ENCODE peak calls at places on chromosome 20, in ten cellular contexts. One of them, this sample, is unnamed.

GRCh38 chr20:44571367-44571766 is 11.0 kb upstream of the PKIG start:
- DNase-seq in activated CD4-positive, alpha-beta T cell treated with anti-CD3 and anti-CD28 coated beads for 4 hours: no peak
- DNase-seq in activated naive CD4-positive, alpha-beta T cell treated with anti-CD3 and anti-CD28 coated beads for 36 hours: no peak
- DNase-seq in stimulated activated CD4-positive, alpha-beta T cell treated with anti-CD3 and anti-CD28 coated beads, Interleukin-4, amount 100 ng/mL, for 48 hours: no peak
- DNase-seq in AG08396: no peak
- DNase-seq in nephron progenitor cell: no peak
- DNase-seq in NCI-H2171 treated with DMSO at 0.1 percent for 48 hours: no peak
- DNase-seq in kidney epithelial cell: no peak
- DNase-seq in A172: no peak
- DNase-seq in AML-193: no peak
- DNase-seq in this sample: no peak

GRCh38 chr20:62734881-62735280 is 26.2 kb downstream of the NTSR1 start:
- DNase-seq in activated CD4-positive, alpha-beta T cell treated with anti-CD3 and anti-CD28 coated beads for 4 hours: no peak
- DNase-seq in activated naive CD4-positive, alpha-beta T cell treated with anti-CD3 and anti-CD28 coated beads for 36 hours: no peak
- DNase-seq in stimulated activated CD4-positive, alpha-beta T cell treated with anti-CD3 and anti-CD28 coated beads, Interleukin-4, amount 100 ng/mL, for 48 hours: no peak
- DNase-seq in AG08396: no peak
- DNase-seq in nephron progenitor cell: no peak
- DNase-seq in NCI-H2171 treated with DMSO at 0.1 percent for 48 hours: no peak
- DNase-seq in kidney epithelial cell: no peak
- DNase-seq in A172: peak
- DNase-seq in AML-193: no peak
- DNase-seq in this sample: no peak

GRCh38 chr20:61748376-61748775 is 317.3 kb downstream of the TAF4 start:
- DNase-seq in activated CD4-positive, alpha-beta T cell treated with anti-CD3 and anti-CD28 coated beads for 4 hours: no peak
- DNase-seq in activated naive CD4-positive, alpha-beta T cell treated with anti-CD3 and anti-CD28 coated beads for 36 hours: no peak
- DNase-seq in stimulated activated CD4-positive, alpha-beta T cell treated with anti-CD3 and anti-CD28 coated beads, Interleukin-4, amount 100 ng/mL, for 48 hours: no peak
- DNase-seq in AG08396: peak
- DNase-seq in nephron progenitor cell: no peak
- DNase-seq in NCI-H2171 treated with DMSO at 0.1 percent for 48 hours: no peak
- DNase-seq in kidney epithelial cell: no peak
- DNase-seq in A172: no peak
- DNase-seq in AML-193: no peak
- DNase-seq in this sample: no peak

GRCh38 chr20:32183947-32184635 is 23.5 kb downstream of the PLAGL2 start:
- DNase-seq in activated CD4-positive, alpha-beta T cell treated with anti-CD3 and anti-CD28 coated beads for 4 hours: no peak
- DNase-seq in activated naive CD4-positive, alpha-beta T cell treated with anti-CD3 and anti-CD28 coated beads for 36 hours: no peak
- DNase-seq in stimulated activated CD4-positive, alpha-beta T cell treated with anti-CD3 and anti-CD28 coated beads, Interleukin-4, amount 100 ng/mL, for 48 hours: no peak
- DNase-seq in AG08396: no peak
- DNase-seq in nephron progenitor cell: no peak
- DNase-seq in NCI-H2171 treated with DMSO at 0.1 percent for 48 hours: no peak
- DNase-seq in kidney epithelial cell: no peak
- DNase-seq in A172: no peak
- DNase-seq in AML-193: no peak
- DNase-seq in this sample: no peak

GRCh38 chr20:46022411-46023147 is 6.4 kb upstream of the SLC12A5 start:
- DNase-seq in activated CD4-positive, alpha-beta T cell treated with anti-CD3 and anti-CD28 coated beads for 4 hours: peak
- DNase-seq in activated naive CD4-positive, alpha-beta T cell treated with anti-CD3 and anti-CD28 coated beads for 36 hours: peak
- DNase-seq in stimulated activated CD4-positive, alpha-beta T cell treated with anti-CD3 and anti-CD28 coated beads, Interleukin-4, amount 100 ng/mL, for 48 hours: peak
- DNase-seq in AG08396: peak
- DNase-seq in nephron progenitor cell: peak
- DNase-seq in NCI-H2171 treated with DMSO at 0.1 percent for 48 hours: peak
- DNase-seq in kidney epithelial cell: no peak
- DNase-seq in A172: peak
- DNase-seq in AML-193: peak
- DNase-seq in this sample: peak

GRCh38 chr20:14696937-14697336 is 359.5 kb upstream of the FLRT3 start:
- DNase-seq in activated CD4-positive, alpha-beta T cell treated with anti-CD3 and anti-CD28 coated beads for 4 hours: no peak
- DNase-seq in activated naive CD4-positive, alpha-beta T cell treated with anti-CD3 and anti-CD28 coated beads for 36 hours: no peak
- DNase-seq in stimulated activated CD4-positive, alpha-beta T cell treated with anti-CD3 and anti-CD28 coated beads, Interleukin-4, amount 100 ng/mL, for 48 hours: no peak
- DNase-seq in AG08396: no peak
- DNase-seq in nephron progenitor cell: no peak
- DNase-seq in NCI-H2171 treated with DMSO at 0.1 percent for 48 hours: no peak
- DNase-seq in kidney epithelial cell: no peak
- DNase-seq in A172: no peak
- DNase-seq in AML-193: no peak
- DNase-seq in this sample: no peak

GRCh38 chr20:1809611-1810510 is 85.3 kb upstream of the SIRPA start:
- DNase-seq in activated CD4-positive, alpha-beta T cell treated with anti-CD3 and anti-CD28 coated beads for 4 hours: no peak
- DNase-seq in activated naive CD4-positive, alpha-beta T cell treated with anti-CD3 and anti-CD28 coated beads for 36 hours: no peak
- DNase-seq in stimulated activated CD4-positive, alpha-beta T cell treated with anti-CD3 and anti-CD28 coated beads, Interleukin-4, amount 100 ng/mL, for 48 hours: no peak
- DNase-seq in AG08396: peak
- DNase-seq in nephron progenitor cell: no peak
- DNase-seq in NCI-H2171 treated with DMSO at 0.1 percent for 48 hours: no peak
- DNase-seq in kidney epithelial cell: peak
- DNase-seq in A172: peak
- DNase-seq in AML-193: no peak
- DNase-seq in this sample: no peak

GRCh38 chr20:38114353-38114791 is 50.7 kb downstream of the TGM2 start:
- DNase-seq in activated CD4-positive, alpha-beta T cell treated with anti-CD3 and anti-CD28 coated beads for 4 hours: no peak
- DNase-seq in activated naive CD4-positive, alpha-beta T cell treated with anti-CD3 and anti-CD28 coated beads for 36 hours: no peak
- DNase-seq in stimulated activated CD4-positive, alpha-beta T cell treated with anti-CD3 and anti-CD28 coated beads, Interleukin-4, amount 100 ng/mL, for 48 hours: no peak
- DNase-seq in AG08396: no peak
- DNase-seq in nephron progenitor cell: no peak
- DNase-seq in NCI-H2171 treated with DMSO at 0.1 percent for 48 hours: no peak
- DNase-seq in kidney epithelial cell: no peak
- DNase-seq in A172: peak
- DNase-seq in AML-193: no peak
- DNase-seq in this sample: no peak

GRCh38 chr20:20203784-20204183 is 151.5 kb downstream of the CFAP61 start:
- DNase-seq in activated CD4-positive, alpha-beta T cell treated with anti-CD3 and anti-CD28 coated beads for 4 hours: no peak
- DNase-seq in activated naive CD4-positive, alpha-beta T cell treated with anti-CD3 and anti-CD28 coated beads for 36 hours: no peak
- DNase-seq in stimulated activated CD4-positive, alpha-beta T cell treated with anti-CD3 and anti-CD28 coated beads, Interleukin-4, amount 100 ng/mL, for 48 hours: no peak
- DNase-seq in AG08396: no peak
- DNase-seq in nephron progenitor cell: no peak
- DNase-seq in NCI-H2171 treated with DMSO at 0.1 percent for 48 hours: no peak
- DNase-seq in kidney epithelial cell: no peak
- DNase-seq in A172: no peak
- DNase-seq in AML-193: no peak
- DNase-seq in this sample: no peak

GRCh38 chr20:13863244-13863643 is 78.4 kb downstream of the NDUFAF5 start:
- DNase-seq in activated CD4-positive, alpha-beta T cell treated with anti-CD3 and anti-CD28 coated beads for 4 hours: no peak
- DNase-seq in activated naive CD4-positive, alpha-beta T cell treated with anti-CD3 and anti-CD28 coated beads for 36 hours: no peak
- DNase-seq in stimulated activated CD4-positive, alpha-beta T cell treated with anti-CD3 and anti-CD28 coated beads, Interleukin-4, amount 100 ng/mL, for 48 hours: no peak
- DNase-seq in AG08396: no peak
- DNase-seq in nephron progenitor cell: no peak
- DNase-seq in NCI-H2171 treated with DMSO at 0.1 percent for 48 hours: no peak
- DNase-seq in kidney epithelial cell: no peak
- DNase-seq in A172: no peak
- DNase-seq in AML-193: no peak
- DNase-seq in this sample: no peak

GRCh38 chr20:19817017-19817416 is 59.0 kb downstream of the RIN2 start:
- DNase-seq in activated CD4-positive, alpha-beta T cell treated with anti-CD3 and anti-CD28 coated beads for 4 hours: no peak
- DNase-seq in activated naive CD4-positive, alpha-beta T cell treated with anti-CD3 and anti-CD28 coated beads for 36 hours: no peak
- DNase-seq in stimulated activated CD4-positive, alpha-beta T cell treated with anti-CD3 and anti-CD28 coated beads, Interleukin-4, amount 100 ng/mL, for 48 hours: no peak
- DNase-seq in AG08396: peak
- DNase-seq in nephron progenitor cell: no peak
- DNase-seq in NCI-H2171 treated with DMSO at 0.1 percent for 48 hours: no peak
- DNase-seq in kidney epithelial cell: peak
- DNase-seq in A172: peak
- DNase-seq in AML-193: no peak
- DNase-seq in this sample: no peak

GRCh38 chr20:38213607-38213940 is 47.0 kb downstream of the KIAA1755 start:
- DNase-seq in activated CD4-positive, alpha-beta T cell treated with anti-CD3 and anti-CD28 coated beads for 4 hours: no peak
- DNase-seq in activated naive CD4-positive, alpha-beta T cell treated with anti-CD3 and anti-CD28 coated beads for 36 hours: no peak
- DNase-seq in stimulated activated CD4-positive, alpha-beta T cell treated with anti-CD3 and anti-CD28 coated beads, Interleukin-4, amount 100 ng/mL, for 48 hours: no peak
- DNase-seq in AG08396: no peak
- DNase-seq in nephron progenitor cell: no peak
- DNase-seq in NCI-H2171 treated with DMSO at 0.1 percent for 48 hours: no peak
- DNase-seq in kidney epithelial cell: no peak
- DNase-seq in A172: no peak
- DNase-seq in AML-193: no peak
- DNase-seq in this sample: no peak

GRCh38 chr20:4112490-4113420 is 97.4 kb upstream of the RNF24 start:
- DNase-seq in activated CD4-positive, alpha-beta T cell treated with anti-CD3 and anti-CD28 coated beads for 4 hours: no peak
- DNase-seq in activated naive CD4-positive, alpha-beta T cell treated with anti-CD3 and anti-CD28 coated beads for 36 hours: peak
- DNase-seq in stimulated activated CD4-positive, alpha-beta T cell treated with anti-CD3 and anti-CD28 coated beads, Interleukin-4, amount 100 ng/mL, for 48 hours: no peak
- DNase-seq in AG08396: no peak
- DNase-seq in nephron progenitor cell: no peak
- DNase-seq in NCI-H2171 treated with DMSO at 0.1 percent for 48 hours: peak
- DNase-seq in kidney epithelial cell: no peak
- DNase-seq in A172: peak
- DNase-seq in AML-193: peak
- DNase-seq in this sample: no peak

GRCh38 chr20:34022154-34022842 is 28.6 kb downstream of the RALY start:
- DNase-seq in activated CD4-positive, alpha-beta T cell treated with anti-CD3 and anti-CD28 coated beads for 4 hours: no peak
- DNase-seq in activated naive CD4-positive, alpha-beta T cell treated with anti-CD3 and anti-CD28 coated beads for 36 hours: no peak
- DNase-seq in stimulated activated CD4-positive, alpha-beta T cell treated with anti-CD3 and anti-CD28 coated beads, Interleukin-4, amount 100 ng/mL, for 48 hours: no peak
- DNase-seq in AG08396: no peak
- DNase-seq in nephron progenitor cell: no peak
- DNase-seq in NCI-H2171 treated with DMSO at 0.1 percent for 48 hours: peak
- DNase-seq in kidney epithelial cell: no peak
- DNase-seq in A172: peak
- DNase-seq in AML-193: peak
- DNase-seq in this sample: peak

GRCh38 chr20:32333181-32333987 is 24.7 kb upstream of the ASXL1 start:
- DNase-seq in activated CD4-positive, alpha-beta T cell treated with anti-CD3 and anti-CD28 coated beads for 4 hours: no peak
- DNase-seq in activated naive CD4-positive, alpha-beta T cell treated with anti-CD3 and anti-CD28 coated beads for 36 hours: peak
- DNase-seq in stimulated activated CD4-positive, alpha-beta T cell treated with anti-CD3 and anti-CD28 coated beads, Interleukin-4, amount 100 ng/mL, for 48 hours: peak
- DNase-seq in AG08396: no peak
- DNase-seq in nephron progenitor cell: no peak
- DNase-seq in NCI-H2171 treated with DMSO at 0.1 percent for 48 hours: no peak
- DNase-seq in kidney epithelial cell: no peak
- DNase-seq in A172: no peak
- DNase-seq in AML-193: no peak
- DNase-seq in this sample: no peak

GRCh38 chr20:38542994-38543906 is 37.7 kb upstream of the ADIG start:
- DNase-seq in activated CD4-positive, alpha-beta T cell treated with anti-CD3 and anti-CD28 coated beads for 4 hours: no peak
- DNase-seq in activated naive CD4-positive, alpha-beta T cell treated with anti-CD3 and anti-CD28 coated beads for 36 hours: no peak
- DNase-seq in stimulated activated CD4-positive, alpha-beta T cell treated with anti-CD3 and anti-CD28 coated beads, Interleukin-4, amount 100 ng/mL, for 48 hours: no peak
- DNase-seq in AG08396: no peak
- DNase-seq in nephron progenitor cell: no peak
- DNase-seq in NCI-H2171 treated with DMSO at 0.1 percent for 48 hours: no peak
- DNase-seq in kidney epithelial cell: no peak
- DNase-seq in A172: no peak
- DNase-seq in AML-193: no peak
- DNase-seq in this sample: no peak

GRCh38 chr20:57007171-57007540 is 259.3 kb downstream of the BMP7 start:
- DNase-seq in activated CD4-positive, alpha-beta T cell treated with anti-CD3 and anti-CD28 coated beads for 4 hours: no peak
- DNase-seq in activated naive CD4-positive, alpha-beta T cell treated with anti-CD3 and anti-CD28 coated beads for 36 hours: no peak
- DNase-seq in stimulated activated CD4-positive, alpha-beta T cell treated with anti-CD3 and anti-CD28 coated beads, Interleukin-4, amount 100 ng/mL, for 48 hours: no peak
- DNase-seq in AG08396: no peak
- DNase-seq in nephron progenitor cell: no peak
- DNase-seq in NCI-H2171 treated with DMSO at 0.1 percent for 48 hours: no peak
- DNase-seq in kidney epithelial cell: no peak
- DNase-seq in A172: no peak
- DNase-seq in AML-193: no peak
- DNase-seq in this sample: no peak

GRCh38 chr20:2114990-2115681 is 13.5 kb downstream of the STK35 start:
- DNase-seq in activated CD4-positive, alpha-beta T cell treated with anti-CD3 and anti-CD28 coated beads for 4 hours: no peak
- DNase-seq in activated naive CD4-positive, alpha-beta T cell treated with anti-CD3 and anti-CD28 coated beads for 36 hours: no peak
- DNase-seq in stimulated activated CD4-positive, alpha-beta T cell treated with anti-CD3 and anti-CD28 coated beads, Interleukin-4, amount 100 ng/mL, for 48 hours: no peak
- DNase-seq in AG08396: no peak
- DNase-seq in nephron progenitor cell: no peak
- DNase-seq in NCI-H2171 treated with DMSO at 0.1 percent for 48 hours: no peak
- DNase-seq in kidney epithelial cell: no peak
- DNase-seq in A172: no peak
- DNase-seq in AML-193: no peak
- DNase-seq in this sample: no peak

GRCh38 chr20:64067733-64068307 is 4.8 kb downstream of the TCEA2 start:
- DNase-seq in activated CD4-positive, alpha-beta T cell treated with anti-CD3 and anti-CD28 coated beads for 4 hours: no peak
- DNase-seq in activated naive CD4-positive, alpha-beta T cell treated with anti-CD3 and anti-CD28 coated beads for 36 hours: no peak
- DNase-seq in stimulated activated CD4-positive, alpha-beta T cell treated with anti-CD3 and anti-CD28 coated beads, Interleukin-4, amount 100 ng/mL, for 48 hours: no peak
- DNase-seq in AG08396: no peak
- DNase-seq in nephron progenitor cell: no peak
- DNase-seq in NCI-H2171 treated with DMSO at 0.1 percent for 48 hours: no peak
- DNase-seq in kidney epithelial cell: no peak
- DNase-seq in A172: no peak
- DNase-seq in AML-193: no peak
- DNase-seq in this sample: no peak

GRCh38 chr20:45114465-45115385 is at the start of gene WFDC5:
- DNase-seq in activated CD4-positive, alpha-beta T cell treated with anti-CD3 and anti-CD28 coated beads for 4 hours: no peak
- DNase-seq in activated naive CD4-positive, alpha-beta T cell treated with anti-CD3 and anti-CD28 coated beads for 36 hours: peak
- DNase-seq in stimulated activated CD4-positive, alpha-beta T cell treated with anti-CD3 and anti-CD28 coated beads, Interleukin-4, amount 100 ng/mL, for 48 hours: no peak
- DNase-seq in AG08396: no peak
- DNase-seq in nephron progenitor cell: no peak
- DNase-seq in NCI-H2171 treated with DMSO at 0.1 percent for 48 hours: no peak
- DNase-seq in kidney epithelial cell: no peak
- DNase-seq in A172: no peak
- DNase-seq in AML-193: no peak
- DNase-seq in this sample: no peak

GRCh38 chr20:45500022-45500421 is 15.4 kb downstream of the SPINT3 start:
- DNase-seq in activated CD4-positive, alpha-beta T cell treated with anti-CD3 and anti-CD28 coated beads for 4 hours: no peak
- DNase-seq in activated naive CD4-positive, alpha-beta T cell treated with anti-CD3 and anti-CD28 coated beads for 36 hours: no peak
- DNase-seq in stimulated activated CD4-positive, alpha-beta T cell treated with anti-CD3 and anti-CD28 coated beads, Interleukin-4, amount 100 ng/mL, for 48 hours: no peak
- DNase-seq in AG08396: no peak
- DNase-seq in nephron progenitor cell: no peak
- DNase-seq in NCI-H2171 treated with DMSO at 0.1 percent for 48 hours: no peak
- DNase-seq in kidney epithelial cell: no peak
- DNase-seq in A172: no peak
- DNase-seq in AML-193: no peak
- DNase-seq in this sample: no peak

GRCh38 chr20:14582855-14583254 is 245.4 kb upstream of the FLRT3 start:
- DNase-seq in activated CD4-positive, alpha-beta T cell treated with anti-CD3 and anti-CD28 coated beads for 4 hours: no peak
- DNase-seq in activated naive CD4-positive, alpha-beta T cell treated with anti-CD3 and anti-CD28 coated beads for 36 hours: no peak
- DNase-seq in stimulated activated CD4-positive, alpha-beta T cell treated with anti-CD3 and anti-CD28 coated beads, Interleukin-4, amount 100 ng/mL, for 48 hours: no peak
- DNase-seq in AG08396: no peak
- DNase-seq in nephron progenitor cell: no peak
- DNase-seq in NCI-H2171 treated with DMSO at 0.1 percent for 48 hours: no peak
- DNase-seq in kidney epithelial cell: no peak
- DNase-seq in A172: no peak
- DNase-seq in AML-193: no peak
- DNase-seq in this sample: no peak

GRCh38 chr20:51121901-51122412 is 99.0 kb upstream of the KCNG1 start:
- DNase-seq in activated CD4-positive, alpha-beta T cell treated with anti-CD3 and anti-CD28 coated beads for 4 hours: no peak
- DNase-seq in activated naive CD4-positive, alpha-beta T cell treated with anti-CD3 and anti-CD28 coated beads for 36 hours: no peak
- DNase-seq in stimulated activated CD4-positive, alpha-beta T cell treated with anti-CD3 and anti-CD28 coated beads, Interleukin-4, amount 100 ng/mL, for 48 hours: no peak
- DNase-seq in AG08396: peak
- DNase-seq in nephron progenitor cell: no peak
- DNase-seq in NCI-H2171 treated with DMSO at 0.1 percent for 48 hours: no peak
- DNase-seq in kidney epithelial cell: no peak
- DNase-seq in A172: no peak
- DNase-seq in AML-193: no peak
- DNase-seq in this sample: no peak

GRCh38 chr20:62159835-62160234 is 16.3 kb downstream of the SS18L1 start:
- DNase-seq in activated CD4-positive, alpha-beta T cell treated with anti-CD3 and anti-CD28 coated beads for 4 hours: peak
- DNase-seq in activated naive CD4-positive, alpha-beta T cell treated with anti-CD3 and anti-CD28 coated beads for 36 hours: peak
- DNase-seq in stimulated activated CD4-positive, alpha-beta T cell treated with anti-CD3 and anti-CD28 coated beads, Interleukin-4, amount 100 ng/mL, for 48 hours: peak
- DNase-seq in AG08396: peak
- DNase-seq in nephron progenitor cell: no peak
- DNase-seq in NCI-H2171 treated with DMSO at 0.1 percent for 48 hours: no peak
- DNase-seq in kidney epithelial cell: no peak
- DNase-seq in A172: peak
- DNase-seq in AML-193: no peak
- DNase-seq in this sample: no peak

GRCh38 chr20:49505518-49505917 is 23.1 kb upstream of the KCNB1 start:
- DNase-seq in activated CD4-positive, alpha-beta T cell treated with anti-CD3 and anti-CD28 coated beads for 4 hours: no peak
- DNase-seq in activated naive CD4-positive, alpha-beta T cell treated with anti-CD3 and anti-CD28 coated beads for 36 hours: no peak
- DNase-seq in stimulated activated CD4-positive, alpha-beta T cell treated with anti-CD3 and anti-CD28 coated beads, Interleukin-4, amount 100 ng/mL, for 48 hours: no peak
- DNase-seq in AG08396: no peak
- DNase-seq in nephron progenitor cell: peak
- DNase-seq in NCI-H2171 treated with DMSO at 0.1 percent for 48 hours: peak
- DNase-seq in kidney epithelial cell: peak
- DNase-seq in A172: peak
- DNase-seq in AML-193: no peak
- DNase-seq in this sample: peak

GRCh38 chr20:35539756-35540212 is 2.1 kb upstream of the ERGIC3 start:
- DNase-seq in activated CD4-positive, alpha-beta T cell treated with anti-CD3 and anti-CD28 coated beads for 4 hours: no peak
- DNase-seq in activated naive CD4-positive, alpha-beta T cell treated with anti-CD3 and anti-CD28 coated beads for 36 hours: peak
- DNase-seq in stimulated activated CD4-positive, alpha-beta T cell treated with anti-CD3 and anti-CD28 coated beads, Interleukin-4, amount 100 ng/mL, for 48 hours: no peak
- DNase-seq in AG08396: no peak
- DNase-seq in nephron progenitor cell: peak
- DNase-seq in NCI-H2171 treated with DMSO at 0.1 percent for 48 hours: peak
- DNase-seq in kidney epithelial cell: no peak
- DNase-seq in A172: no peak
- DNase-seq in AML-193: no peak
- DNase-seq in this sample: peak

GRCh38 chr20:48295966-48296421 is 510.7 kb upstream of the SULF2 start:
- DNase-seq in activated CD4-positive, alpha-beta T cell treated with anti-CD3 and anti-CD28 coated beads for 4 hours: no peak
- DNase-seq in activated naive CD4-positive, alpha-beta T cell treated with anti-CD3 and anti-CD28 coated beads for 36 hours: no peak
- DNase-seq in stimulated activated CD4-positive, alpha-beta T cell treated with anti-CD3 and anti-CD28 coated beads, Interleukin-4, amount 100 ng/mL, for 48 hours: no peak
- DNase-seq in AG08396: peak
- DNase-seq in nephron progenitor cell: no peak
- DNase-seq in NCI-H2171 treated with DMSO at 0.1 percent for 48 hours: no peak
- DNase-seq in kidney epithelial cell: no peak
- DNase-seq in A172: peak
- DNase-seq in AML-193: no peak
- DNase-seq in this sample: no peak

GRCh38 chr20:34495928-34496327 is 20.3 kb upstream of the DYNLRB1 start:
- DNase-seq in activated CD4-positive, alpha-beta T cell treated with anti-CD3 and anti-CD28 coated beads for 4 hours: no peak
- DNase-seq in activated naive CD4-positive, alpha-beta T cell treated with anti-CD3 and anti-CD28 coated beads for 36 hours: no peak
- DNase-seq in stimulated activated CD4-positive, alpha-beta T cell treated with anti-CD3 and anti-CD28 coated beads, Interleukin-4, amount 100 ng/mL, for 48 hours: no peak
- DNase-seq in AG08396: no peak
- DNase-seq in nephron progenitor cell: no peak
- DNase-seq in NCI-H2171 treated with DMSO at 0.1 percent for 48 hours: no peak
- DNase-seq in kidney epithelial cell: no peak
- DNase-seq in A172: no peak
- DNase-seq in AML-193: peak
- DNase-seq in this sample: no peak